ENCODE peak calls at places on chromosomes 5 and 9, in eight cellular contexts. G is astrocyte of the spinal cord, R is psoas muscle, T is astrocyte, V is brain microvascular endothelial cell, A is fibroblast of pulmonary artery, Y is nephron progenitor cell, P is AG09309. K is an unnamed sample.

GRCh38 chr5:132411382-132411925 is 41.9 kb downstream of the SLC22A5 start:
- DNase-seq in R (no peak), T (no peak), P (no peak), V (no peak), A (no peak), G (no peak), Y (no peak), K (peak)

GRCh38 chr5:57979671-57980070 is 480.2 kb downstream of the PLK2 start:
- DNase-seq in V (no peak), G (no peak), P (no peak), T (no peak), Y (no peak), R (no peak), A (no peak), K (no peak)

GRCh38 chr5:151016700-151017099 is 3.7 kb upstream of the GPX3 start:
- DNase-seq in P (no peak), G (no peak), V (no peak), A (no peak), R (no peak), Y (no peak), T (no peak), K (peak)

GRCh38 chr9:78904686-78905085 is 607.8 kb downstream of the PSAT1 start:
- DNase-seq in R (no peak), P (no peak), V (no peak), Y (no peak), T (no peak), A (no peak), G (no peak), K (no peak)

GRCh38 chr5:88954511-88954910 is 71.5 kb upstream of the MEF2C start:
- DNase-seq in G (no peak), R (no peak), P (no peak), V (no peak), Y (no peak), T (peak), A (no peak), K (no peak)

GRCh38 chr5:170293273-170293672 is 4.3 kb downstream of the LCP2 start:
- DNase-seq in V (no peak), A (no peak), P (no peak), G (no peak), R (no peak), Y (no peak), T (no peak), K (no peak)

GRCh38 chr9:137310190-137311052 is 8.3 kb upstream of the NRARP start:
- DNase-seq in R (peak), G (no peak), P (no peak), T (no peak), Y (no peak), V (no peak), A (no peak), K (no peak)

GRCh38 chr5:68139601-68140441 is 75.7 kb upstream of the PIK3R1 start:
- DNase-seq in T (peak), R (no peak), A (no peak), Y (no peak), V (no peak), P (no peak), G (no peak), K (no peak)

GRCh38 chr5:171701138-171701537 is 84.5 kb upstream of the SMIM23 start:
- DNase-seq in A (no peak), P (no peak), V (no peak), T (peak), Y (no peak), R (no peak), G (no peak), K (no peak)

GRCh38 chr5:178642351-178642909 is 15.6 kb upstream of the CLK4 start:
- DNase-seq in G (peak), V (peak), A (peak), P (peak), T (peak), Y (no peak), R (no peak), K (no peak)

GRCh38 chr9:70081120-70081495 is 37.5 kb downstream of the MAMDC2 start:
- DNase-seq in T (peak), Y (no peak), G (peak), R (no peak), A (no peak), P (no peak), V (peak), K (peak)

DNA sequence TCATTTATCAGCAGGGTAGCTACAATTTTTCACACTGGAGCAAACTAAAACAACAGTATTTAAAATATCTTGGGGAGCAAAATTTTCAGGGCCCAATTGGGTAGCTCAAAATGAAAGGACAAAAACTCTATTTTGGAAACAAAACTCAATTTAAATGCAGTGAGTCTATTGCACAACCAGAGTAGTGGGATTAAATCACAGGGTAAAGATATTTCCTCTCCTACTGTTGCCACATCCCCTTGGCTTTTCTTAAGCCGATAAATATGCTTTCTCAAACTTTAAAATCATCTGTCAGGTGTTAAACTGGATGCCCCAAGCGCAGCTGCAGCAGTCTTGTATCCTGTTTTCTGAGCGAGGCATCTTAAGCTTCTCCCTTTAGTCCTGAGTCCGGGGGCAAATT is 1474.3 kb upstream of the CDH9 start:
- DNase-seq in R (no peak), T (no peak), P (no peak), V (no peak), Y (no peak), G (no peak), A (peak), K (no peak)
- TF ChIP-seq CTCF in R (no peak), T (no peak), P (no peak), V (no peak), Y (no peak), G (no peak), A (no peak), K (no peak)

GRCh38 chr5:63957617-63958016 is 4.6 kb downstream of the HTR1A start:
- DNase-seq in T (no peak), V (no peak), Y (no peak), R (no peak), G (no peak), P (no peak), A (no peak), K (no peak)

GRCh38 chr5:63961125-63961597 is 1.1 kb downstream of the HTR1A start:
- DNase-seq in T (no peak), G (no peak), V (no peak), Y (no peak), R (peak), A (no peak), P (no peak), K (no peak)

GRCh38 chr5:63960646-63961045 is 1.6 kb downstream of the HTR1A start:
- DNase-seq in G (no peak), R (peak), Y (no peak), V (no peak), T (no peak), A (no peak), P (no peak), K (no peak)

GRCh38 chr5:63958654-63959053 is 3.6 kb downstream of the HTR1A start:
- DNase-seq in R (no peak), Y (no peak), P (no peak), A (no peak), V (no peak), T (no peak), G (no peak), K (no peak)

GRCh38 chr5:63959177-63959982 is 2.9 kb downstream of the HTR1A start:
- DNase-seq in V (no peak), P (no peak), A (no peak), T (no peak), R (peak), Y (peak), G (no peak), K (no peak)
- TF ChIP-seq CTCF in V (no peak), P (no peak), A (no peak), T (no peak), R (no peak), Y (peak), G (no peak), K (no peak)

GRCh38 chr9:2363138-2363745 is 258.3 kb upstream of the VLDLR start:
- DNase-seq in T (no peak), G (no peak), R (no peak), V (no peak), Y (no peak), A (peak), P (no peak), K (no peak)

GRCh38 chr9:2362170-2362569 is 259.4 kb upstream of the VLDLR start:
- DNase-seq in T (no peak), A (no peak), P (no peak), G (no peak), R (no peak), V (no peak), Y (no peak), K (no peak)

GRCh38 chr9:2373648-2374047 is 247.9 kb upstream of the VLDLR start:
- DNase-seq in R (no peak), A (no peak), Y (no peak), P (no peak), V (no peak), G (no peak), T (no peak), K (no peak)

GRCh38 chr9:2367970-2368369 is 253.6 kb upstream of the VLDLR start:
- DNase-seq in G (no peak), R (no peak), V (no peak), T (no peak), P (no peak), A (no peak), Y (no peak), K (no peak)
- TF ChIP-seq CTCF in G (peak), R (no peak), V (no peak), T (no peak), P (no peak), A (peak), Y (no peak), K (no peak)

DNA sequence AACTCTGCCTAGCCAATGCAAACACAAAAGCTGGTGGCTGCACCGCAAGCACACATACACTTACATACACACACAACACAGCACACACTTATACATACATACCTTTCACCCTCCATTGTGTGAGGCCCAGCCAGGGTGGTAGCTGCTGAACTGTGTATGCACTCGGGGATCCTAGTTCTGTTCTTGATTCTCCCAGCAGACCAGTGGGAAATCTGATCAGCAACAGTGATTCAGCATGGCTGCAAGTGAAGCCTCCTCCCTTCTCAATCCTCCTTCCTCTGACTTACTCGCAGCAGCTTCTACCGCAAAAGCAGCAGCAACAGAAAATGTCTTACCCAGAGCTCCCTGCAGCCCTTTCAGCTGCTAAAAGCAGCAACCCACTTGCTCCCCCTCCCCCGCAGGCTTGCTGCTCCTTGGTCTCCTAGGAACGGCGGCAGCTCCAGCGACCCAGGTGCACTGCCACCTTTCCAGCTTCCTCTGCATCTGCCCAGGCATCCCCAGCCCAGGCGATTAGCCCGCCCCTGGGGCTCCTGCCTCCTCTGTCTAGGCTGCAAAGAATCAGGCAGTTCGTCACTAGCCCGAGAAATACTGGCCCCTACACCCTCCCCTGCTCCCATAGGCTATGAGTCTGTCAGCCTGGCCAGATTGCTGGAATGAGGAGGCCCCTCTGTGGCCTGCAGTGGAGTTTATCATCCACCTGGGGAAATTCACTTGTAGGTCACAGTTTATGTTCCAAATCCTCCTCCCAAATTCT is at the start of gene KLHL3:
- DNase-seq in A (peak), P (no peak), T (peak), G (peak), Y (peak), V (peak), R (peak), K (no peak)
- TF ChIP-seq CTCF in A (peak), P (no peak), T (no peak), G (peak), Y (no peak), V (peak), R (no peak), K (no peak)

GRCh38 chr9:91253488-91253887 is 108.2 kb downstream of the AUH start:
- DNase-seq in V (peak), T (no peak), P (no peak), R (no peak), A (no peak), Y (no peak), G (no peak), K (no peak)
- TF ChIP-seq CTCF in V (peak), T (no peak), P (no peak), R (peak), A (peak), Y (no peak), G (no peak), K (no peak)

GRCh38 chr9:120443489-120443888 is 136.5 kb downstream of the CDK5RAP2 start:
- DNase-seq in P (no peak), A (peak), Y (no peak), R (no peak), T (peak), V (peak), G (peak), K (no peak)
- TF ChIP-seq CTCF in P (no peak), A (no peak), Y (no peak), R (no peak), T (no peak), V (no peak), G (no peak), K (no peak)

GRCh38 chr9:109557481-109557880 is 59.4 kb upstream of the PTPN3 start:
- DNase-seq in Y (no peak), P (no peak), A (no peak), T (no peak), V (no peak), R (no peak), G (no peak), K (no peak)

GRCh38 chr9:109561137-109561536 is 63.0 kb upstream of the PTPN3 start:
- DNase-seq in Y (no peak), A (no peak), T (no peak), V (no peak), P (no peak), G (no peak), R (no peak), K (no peak)

GRCh38 chr9:109558718-109559151 is 60.6 kb upstream of the PTPN3 start:
- DNase-seq in Y (no peak), T (no peak), G (no peak), A (no peak), R (no peak), P (no peak), V (no peak), K (no peak)

GRCh38 chr9:109556786-109557185 is 58.7 kb upstream of the PTPN3 start:
- DNase-seq in A (no peak), T (no peak), V (no peak), R (no peak), P (no peak), Y (no peak), G (no peak), K (no peak)

GRCh38 chr9:109560470-109561132 is 62.5 kb upstream of the PTPN3 start:
- DNase-seq in T (no peak), V (no peak), Y (no peak), P (no peak), R (peak), A (no peak), G (no peak), K (no peak)
- TF ChIP-seq CTCF in T (no peak), V (peak), Y (peak), P (no peak), R (peak), A (no peak), G (peak), K (no peak)

GRCh38 chr5:138465288-138466057 is at the start of gene EGR1:
- DNase-seq in V (peak), R (peak), G (peak), P (peak), T (peak), A (peak), Y (peak), K (peak)
- TF ChIP-seq CTCF in V (peak), R (no peak), G (no peak), P (peak), T (no peak), A (no peak), Y (no peak), K (no peak)